ENCODE peak calls at places on chromosome 22, in four cellular contexts. One of them, this sample, is unnamed.

GRCh38 chr22:35524966-35525686 is 15.5 kb upstream of the RASD2 start:
- DNase-seq in left colon: peak; percentile 52
- DNase-seq in coronary artery: no peak
- DNase-seq in GF-D8: no peak
- DNase-seq in this sample: no peak

GRCh38 chr22:50266994-50267393 is 3.2 kb downstream of the MAPK11 start:
- DNase-seq in coronary artery: no peak
- DNase-seq in left colon: no peak
- DNase-seq in GF-D8: no peak
- DNase-seq in this sample: no peak

GRCh38 chr22:39240841-39241631 is 3.7 kb downstream of the PDGFB start:
- DNase-seq in GF-D8: peak; percentile 14
- DNase-seq in coronary artery: no peak
- DNase-seq in left colon: peak; percentile 81
- DNase-seq in this sample: peak; percentile 62

GRCh38 chr22:41596776-41597634 is 7.4 kb upstream of the PMM1 start:
- DNase-seq in left colon: peak; percentile 44
- DNase-seq in coronary artery: peak; percentile 73
- DNase-seq in GF-D8: peak; percentile 5
- DNase-seq in this sample: peak; percentile 48

GRCh38 chr22:17918840-17919239 is 105.5 kb downstream of the MICAL3 start:
- DNase-seq in GF-D8: no peak
- DNase-seq in coronary artery: no peak
- DNase-seq in left colon: no peak
- DNase-seq in this sample: no peak

GRCh38 chr22:26744892-26745808 is 87.8 kb downstream of the MIAT start:
- DNase-seq in coronary artery: no peak
- DNase-seq in GF-D8: no peak
- DNase-seq in left colon: peak; percentile 37
- DNase-seq in this sample: no peak

GRCh38 chr22:36327922-36328551 is 59.7 kb downstream of the MYH9 start:
- DNase-seq in left colon: peak; percentile 61
- DNase-seq in GF-D8: no peak
- DNase-seq in coronary artery: peak; percentile 90
- DNase-seq in this sample: peak; percentile 54

GRCh38 chr22:44338906-44339305 is 26.2 kb upstream of the SHISAL1 start:
- DNase-seq in coronary artery: no peak
- DNase-seq in GF-D8: no peak
- DNase-seq in left colon: no peak
- DNase-seq in this sample: no peak

GRCh38 chr22:49971232-49972162 is 10.9 kb downstream of the PIM3 start:
- DNase-seq in coronary artery: peak; percentile 85
- DNase-seq in left colon: peak; percentile 89
- DNase-seq in GF-D8: peak; percentile 48
- DNase-seq in this sample: no peak

GRCh38 chr22:31605851-31606585 is 56.0 kb downstream of the PISD start:
- DNase-seq in coronary artery: no peak
- DNase-seq in left colon: no peak
- DNase-seq in GF-D8: no peak
- DNase-seq in this sample: no peak

GRCh38 chr22:39518996-39519680 is 1.2 kb upstream of the ATF4 start:
- DNase-seq in coronary artery: peak; percentile 73
- DNase-seq in left colon: no peak
- DNase-seq in GF-D8: no peak
- DNase-seq in this sample: no peak

GRCh38 chr22:20131856-20132685 is 467 bp downstream of the ZDHHC8 start:
- DNase-seq in GF-D8: no peak
- DNase-seq in coronary artery: peak; percentile 80
- DNase-seq in left colon: peak; percentile 42
- DNase-seq in this sample: no peak

GRCh38 chr22:45812910-45813309 is 141.3 kb downstream of the ATXN10 start:
- DNase-seq in GF-D8: no peak
- DNase-seq in left colon: no peak
- DNase-seq in coronary artery: no peak
- DNase-seq in this sample: no peak

GRCh38 chr22:38981005-38981658 is 1.0 kb upstream of the APOBEC3B start:
- DNase-seq in GF-D8: peak; percentile 24
- DNase-seq in coronary artery: no peak
- DNase-seq in left colon: no peak
- DNase-seq in this sample: no peak

GRCh38 chr22:42641801-42642413 is 1.5 kb upstream of the ATP5MGL start:
- DNase-seq in coronary artery: no peak
- DNase-seq in GF-D8: no peak
- DNase-seq in left colon: no peak
- DNase-seq in this sample: no peak

GRCh38 chr22:24894998-24895397 is 51.5 kb downstream of the LHFPL7 start:
- DNase-seq in left colon: peak; percentile 86
- DNase-seq in coronary artery: peak; percentile 80
- DNase-seq in GF-D8: no peak
- DNase-seq in this sample: peak; percentile 84

GRCh38 chr22:50574383-50574755 is 3.9 kb downstream of the CPT1B start:
- DNase-seq in coronary artery: no peak
- DNase-seq in GF-D8: no peak
- DNase-seq in left colon: no peak
- DNase-seq in this sample: no peak

GRCh38 chr22:44669725-44670027 is 32.3 kb upstream of the PRR5 start:
- DNase-seq in left colon: no peak
- DNase-seq in coronary artery: no peak
- DNase-seq in GF-D8: no peak
- DNase-seq in this sample: no peak

GRCh38 chr22:18024956-18025720 is 777 bp upstream of the MICAL3 start:
- DNase-seq in GF-D8: no peak
- DNase-seq in left colon: no peak
- DNase-seq in coronary artery: no peak
- DNase-seq in this sample: no peak

GRCh38 chr22:25404923-25405853 is 159.3 kb upstream of the GRK3 start:
- DNase-seq in GF-D8: peak; percentile 9
- DNase-seq in left colon: peak; percentile 78
- DNase-seq in coronary artery: no peak
- DNase-seq in this sample: no peak

GRCh38 chr22:50605349-50606074 is 4.9 kb downstream of the MAPK8IP2 start:
- DNase-seq in coronary artery: no peak
- DNase-seq in GF-D8: no peak
- DNase-seq in left colon: no peak
- DNase-seq in this sample: no peak

GRCh38 chr22:26072611-26073010 is 96.7 kb upstream of the SEZ6L start:
- DNase-seq in coronary artery: no peak
- DNase-seq in left colon: no peak
- DNase-seq in GF-D8: no peak
- DNase-seq in this sample: no peak

GRCh38 chr22:43272869-43273318 is 70.3 kb downstream of the SCUBE1 start:
- DNase-seq in GF-D8: no peak
- DNase-seq in left colon: no peak
- DNase-seq in coronary artery: no peak
- DNase-seq in this sample: no peak

GRCh38 chr22:27525711-27526110 is 275.8 kb downstream of the MN1 start:
- DNase-seq in coronary artery: no peak
- DNase-seq in GF-D8: no peak
- DNase-seq in left colon: no peak
- DNase-seq in this sample: no peak

GRCh38 chr22:19868773-19869471 is 14.2 kb upstream of the GNB1L start:
- DNase-seq in GF-D8: no peak
- DNase-seq in coronary artery: no peak
- DNase-seq in left colon: peak; percentile 24
- DNase-seq in this sample: no peak

GRCh38 chr22:35591696-35592417 is 25.3 kb downstream of the MB start:
- DNase-seq in left colon: no peak
- DNase-seq in coronary artery: no peak
- DNase-seq in GF-D8: no peak
- DNase-seq in this sample: no peak

GRCh38 chr22:42283288-42284229 is 13.1 kb upstream of the TCF20 start:
- DNase-seq in left colon: peak; percentile 42
- DNase-seq in coronary artery: no peak
- DNase-seq in GF-D8: no peak
- DNase-seq in this sample: no peak

GRCh38 chr22:20319041-20319744 is 667 bp downstream of the DGCR6L start:
- DNase-seq in coronary artery: peak; percentile 71
- DNase-seq in GF-D8: no peak
- DNase-seq in left colon: peak; percentile 24
- DNase-seq in this sample: peak; percentile 32

GRCh38 chr22:43862074-43862881 is at the start of gene SULT4A1:
- DNase-seq in left colon: peak; percentile 9
- DNase-seq in GF-D8: no peak
- DNase-seq in coronary artery: no peak
- DNase-seq in this sample: no peak

GRCh38 chr22:23786261-23786710 is 480 bp upstream of the SMARCB1 start:
- DNase-seq in coronary artery: no peak
- DNase-seq in GF-D8: no peak
- DNase-seq in left colon: no peak
- DNase-seq in this sample: no peak

GRCh38 chr22:27480487-27480886 is 321.1 kb downstream of the MN1 start:
- DNase-seq in GF-D8: no peak
- DNase-seq in coronary artery: no peak
- DNase-seq in left colon: no peak
- DNase-seq in this sample: no peak

GRCh38 chr22:43177479-43177878 is 9.5 kb downstream of the TTLL12 start:
- DNase-seq in left colon: no peak
- DNase-seq in GF-D8: no peak
- DNase-seq in coronary artery: no peak
- DNase-seq in this sample: no peak

GRCh38 chr22:22816171-22816514 is 71.5 kb upstream of the IGLL5 start:
- DNase-seq in GF-D8: no peak
- DNase-seq in left colon: no peak
- DNase-seq in coronary artery: no peak
- DNase-seq in this sample: no peak

GRCh38 chr22:31244044-31244942 is 32.2 kb downstream of the LIMK2 start:
- DNase-seq in GF-D8: no peak
- DNase-seq in coronary artery: no peak
- DNase-seq in left colon: no peak
- DNase-seq in this sample: peak; percentile 82

GRCh38 chr22:24134090-24134846 is 47.0 kb upstream of the SUSD2 start:
- DNase-seq in coronary artery: no peak
- DNase-seq in left colon: no peak
- DNase-seq in GF-D8: no peak
- DNase-seq in this sample: no peak

GRCh38 chr22:41226728-41227655 is 13.7 kb downstream of the CHADL start:
- DNase-seq in GF-D8: no peak
- DNase-seq in coronary artery: no peak
- DNase-seq in left colon: no peak
- DNase-seq in this sample: no peak

GRCh38 chr22:37282385-37282677 is at the start of gene CYTH4:
- DNase-seq in left colon: peak; percentile 78
- DNase-seq in GF-D8: no peak
- DNase-seq in coronary artery: no peak
- DNase-seq in this sample: peak; percentile 28